ENCODE peak calls at places on chromosome X, in seven cellular contexts. C, Y, T, Z, G, N and P are unnamed samples.

GRCh38 chrX:24696241-24696640 is 2.5 kb downstream of the POLA1 start:
- DNase-seq in C (no peak), Y (no peak), T (no peak), Z (no peak), G (no peak), N (no peak), P (no peak)

GRCh38 chrX:81414630-81415029 is 212.7 kb downstream of the SH3BGRL start:
- DNase-seq in C (no peak), Y (peak), T (no peak), Z (no peak), G (no peak), N (no peak), P (no peak)

GRCh38 chrX:138877746-138878145 is 166.2 kb upstream of the FGF13 start:
- DNase-seq in C (no peak), Y (peak), T (no peak), Z (no peak), G (no peak), N (no peak), P (no peak)

GRCh38 chrX:51484616-51485015 is 11.8 kb downstream of the NUDT11 start:
- DNase-seq in C (no peak), Y (no peak), T (no peak), Z (no peak), G (no peak), N (no peak), P (no peak)

GRCh38 chrX:119468930-119469635 is 839 bp downstream of the SLC25A5 start:
- DNase-seq in C (peak), Y (peak), T (peak), Z (peak), G (peak), N (peak), P (peak)

GRCh38 chrX:140508958-140509357 is 4.1 kb upstream of the SOX3 start:
- DNase-seq in C (no peak), Y (no peak), T (no peak), Z (no peak), G (no peak), N (no peak), P (no peak)

GRCh38 chrX:65668362-65669310 is 1.2 kb downstream of the MSN start:
- DNase-seq in C (peak), Y (peak), T (peak), Z (peak), G (peak), N (peak), P (peak)

GRCh38 chrX:105126201-105126600 is 94.3 kb downstream of the TEX13A start:
- DNase-seq in C (no peak), Y (no peak), T (no peak), Z (no peak), G (no peak), N (no peak), P (no peak)

GRCh38 chrX:8731579-8732395 is at the start of gene ANOS1:
- DNase-seq in C (no peak), Y (peak), T (peak), Z (no peak), G (peak), N (peak), P (no peak)

GRCh38 chrX:101357166-101357795 is 8.7 kb upstream of the TIMM8A start:
- DNase-seq in C (no peak), Y (peak), T (no peak), Z (no peak), G (no peak), N (peak), P (peak)

GRCh38 chrX:153812220-153812619 is 17.8 kb downstream of the SSR4 start:
- DNase-seq in C (no peak), Y (no peak), T (no peak), Z (no peak), G (no peak), N (no peak), P (no peak)

GRCh38 chrX:54208531-54208930 is 25.5 kb upstream of the FAM120C start:
- DNase-seq in C (no peak), Y (peak), T (no peak), Z (no peak), G (peak), N (no peak), P (no peak)

GRCh38 chrX:152072236-152072635 is 66.1 kb downstream of the MAGEA10 start:
- DNase-seq in C (peak), Y (peak), T (no peak), Z (no peak), G (peak), N (no peak), P (no peak)

GRCh38 chrX:63993936-63994335 is 208.9 kb upstream of the ARHGEF9 start:
- DNase-seq in C (no peak), Y (no peak), T (no peak), Z (no peak), G (no peak), N (no peak), P (no peak)

GRCh38 chrX:56281789-56282188 is 49.6 kb downstream of the KLF8 start:
- DNase-seq in C (peak), Y (peak), T (peak), Z (no peak), G (no peak), N (peak), P (no peak)

GRCh38 chrX:519741-520140 is 110.8 kb upstream of the SHOX start:
- DNase-seq in C (no peak), Y (no peak), T (no peak), Z (no peak), G (no peak), N (no peak), P (no peak)

GRCh38 chrX:123818243-123818642 is 41.6 kb upstream of the XIAP start:
- DNase-seq in C (peak), Y (peak), T (peak), Z (no peak), G (no peak), N (no peak), P (no peak)

GRCh38 chrX:49838374-49838773 is 9.3 kb downstream of the PAGE4 start:
- DNase-seq in C (peak), Y (peak), T (peak), Z (no peak), G (no peak), N (peak), P (peak)

GRCh38 chrX:64330284-64330683 is 65.0 kb downstream of the MTMR8 start:
- DNase-seq in C (no peak), Y (no peak), T (no peak), Z (no peak), G (no peak), N (no peak), P (no peak)

GRCh38 chrX:152061557-152061956 is 76.8 kb downstream of the MAGEA10 start:
- DNase-seq in C (no peak), Y (no peak), T (no peak), Z (no peak), G (no peak), N (no peak), P (no peak)

GRCh38 chrX:153669174-153669890 is 4.3 kb downstream of the PNCK start:
- DNase-seq in C (peak), Y (peak), T (no peak), Z (peak), G (no peak), N (no peak), P (peak)

GRCh38 chrX:104833401-104833800 is 267.4 kb downstream of the IL1RAPL2 start:
- DNase-seq in C (no peak), Y (peak), T (no peak), Z (no peak), G (no peak), N (no peak), P (no peak)

GRCh38 chrX:68896581-68896980 is 67.8 kb downstream of the EFNB1 start:
- DNase-seq in C (no peak), Y (no peak), T (no peak), Z (no peak), G (no peak), N (no peak), P (no peak)

GRCh38 chrX:71664889-71665491 is 2.4 kb upstream of the LOC101059915 start:
- DNase-seq in C (no peak), Y (no peak), T (no peak), Z (no peak), G (no peak), N (no peak), P (no peak)

GRCh38 chrX:47625365-47625764 is 4.4 kb downstream of the CFP start:
- DNase-seq in C (no peak), Y (no peak), T (no peak), Z (no peak), G (no peak), N (no peak), P (no peak)
- H3K27ac ChIP-seq in C (no peak), Y (no peak), T (no peak), Z (no peak), G (no peak), N (no peak), P (no peak)

GRCh38 chrX:2159393-2159792 is 341.4 kb downstream of the DHRSX start:
- DNase-seq in C (no peak), Y (no peak), T (no peak), Z (no peak), G (no peak), N (no peak), P (peak)

GRCh38 chrX:2159858-2160257 is 340.9 kb downstream of the DHRSX start:
- DNase-seq in C (no peak), Y (no peak), T (no peak), Z (no peak), G (no peak), N (no peak), P (no peak)

DNA sequence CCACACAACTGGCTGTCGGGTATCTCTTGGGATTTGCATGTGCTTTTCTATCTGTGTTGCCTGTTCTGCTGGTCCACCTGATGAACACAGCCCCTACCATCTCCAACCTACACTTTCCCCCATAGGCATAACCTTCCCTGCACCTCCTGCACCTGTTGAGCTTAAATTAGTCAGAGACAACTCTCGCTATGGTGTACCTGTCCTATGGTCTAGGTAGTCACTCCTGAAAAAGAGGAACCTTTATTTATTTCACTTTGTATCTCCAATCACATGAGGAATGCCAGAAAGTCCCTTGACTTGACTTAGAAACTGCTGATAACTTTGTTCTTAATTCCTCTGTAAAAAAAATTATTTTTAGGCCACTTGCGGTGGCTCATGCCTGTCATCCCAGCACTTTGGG is 338.1 kb downstream of the DHRSX start:
- DNase-seq in C (no peak), Y (no peak), T (no peak), Z (no peak), G (no peak), N (no peak), P (no peak)
- H3K27ac ChIP-seq in C (no peak), Y (no peak), T (no peak), Z (no peak), G (no peak), N (no peak), P (no peak)

DNA sequence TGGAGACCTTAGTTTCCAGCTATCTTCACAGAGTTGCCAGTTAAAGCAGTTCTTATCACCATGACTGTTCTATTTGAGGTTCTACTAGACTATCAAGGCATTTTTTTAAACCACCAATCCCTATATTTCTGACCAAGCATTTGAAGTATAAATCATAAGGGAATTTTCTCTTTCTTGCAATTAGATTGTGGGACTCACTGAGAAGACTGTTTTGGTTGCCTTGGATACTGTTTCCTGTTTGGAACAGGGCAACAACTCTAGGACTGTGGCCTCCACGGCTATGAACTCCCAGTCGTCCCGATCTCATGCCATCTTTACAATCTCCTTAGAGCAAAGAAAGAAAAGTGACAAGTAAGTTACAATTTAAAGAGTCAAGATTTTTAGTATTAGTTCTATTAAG is 11.8 kb downstream of the KIF4A start:
- DNase-seq in C (no peak), Y (peak), T (no peak), Z (no peak), G (no peak), N (no peak), P (no peak)
- H3K27ac ChIP-seq in C (no peak), Y (no peak), T (no peak), Z (no peak), G (peak), N (no peak), P (no peak)

GRCh38 chrX:10828640-10829039 is 208.3 kb upstream of the MID1 start:
- DNase-seq in C (no peak), Y (no peak), T (no peak), Z (no peak), G (no peak), N (no peak), P (no peak)

GRCh38 chrX:10832103-10832502 is 211.7 kb upstream of the MID1 start:
- DNase-seq in C (no peak), Y (peak), T (no peak), Z (no peak), G (no peak), N (no peak), P (no peak)

DNA sequence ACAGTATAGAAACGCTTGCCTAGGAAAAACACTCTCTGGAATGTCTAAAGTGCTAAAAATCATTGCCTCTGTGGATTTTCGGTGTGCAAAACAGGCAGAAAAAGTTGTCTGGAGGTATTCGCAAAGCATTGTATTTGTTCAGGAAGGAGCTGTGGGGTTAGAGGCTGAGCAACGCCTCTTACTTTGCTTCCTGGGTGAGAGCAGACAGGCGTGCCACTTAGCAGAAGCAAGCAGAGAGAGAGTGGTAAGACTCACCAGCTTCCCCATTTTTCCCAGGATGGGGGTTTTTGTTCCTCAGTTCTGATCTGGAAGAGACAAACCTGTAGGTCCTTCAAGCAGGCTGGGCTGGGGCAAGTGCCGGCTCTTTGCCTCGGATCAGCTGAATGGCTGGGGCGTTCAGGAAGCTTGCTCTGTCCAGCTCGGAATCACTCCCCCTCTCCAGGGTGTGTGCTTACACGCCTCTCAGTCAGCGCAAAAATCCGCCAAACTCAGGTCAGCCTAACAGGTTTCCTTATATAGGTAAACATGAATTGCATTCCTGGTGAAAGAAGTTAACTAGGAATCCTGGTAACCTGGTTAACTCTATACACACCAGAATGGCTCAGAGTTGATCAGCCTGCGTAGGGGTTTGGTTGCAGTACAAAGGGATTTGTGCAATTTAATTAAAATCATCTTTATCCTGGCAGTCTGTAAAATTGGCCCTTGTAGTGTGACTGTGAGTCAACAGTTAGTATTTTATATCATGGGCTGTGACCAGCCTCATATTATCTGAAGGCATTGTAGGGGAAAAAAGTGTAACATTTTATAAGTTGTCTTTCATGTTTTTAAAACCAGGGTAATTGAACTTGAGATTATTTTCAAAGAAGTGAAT is 213.1 kb upstream of the MID1 start:
- DNase-seq in C (no peak), Y (peak), T (peak), Z (no peak), G (no peak), N (peak), P (no peak)
- H3K27ac ChIP-seq in C (no peak), Y (no peak), T (peak), Z (no peak), G (no peak), N (no peak), P (no peak)

GRCh38 chrX:12946406-12946805 is 28.5 kb upstream of the TMSB4X start:
- DNase-seq in C (no peak), Y (no peak), T (no peak), Z (no peak), G (no peak), N (no peak), P (no peak)
- H3K27ac ChIP-seq in C (peak), Y (peak), T (peak), Z (no peak), G (peak), N (no peak), P (no peak)

DNA sequence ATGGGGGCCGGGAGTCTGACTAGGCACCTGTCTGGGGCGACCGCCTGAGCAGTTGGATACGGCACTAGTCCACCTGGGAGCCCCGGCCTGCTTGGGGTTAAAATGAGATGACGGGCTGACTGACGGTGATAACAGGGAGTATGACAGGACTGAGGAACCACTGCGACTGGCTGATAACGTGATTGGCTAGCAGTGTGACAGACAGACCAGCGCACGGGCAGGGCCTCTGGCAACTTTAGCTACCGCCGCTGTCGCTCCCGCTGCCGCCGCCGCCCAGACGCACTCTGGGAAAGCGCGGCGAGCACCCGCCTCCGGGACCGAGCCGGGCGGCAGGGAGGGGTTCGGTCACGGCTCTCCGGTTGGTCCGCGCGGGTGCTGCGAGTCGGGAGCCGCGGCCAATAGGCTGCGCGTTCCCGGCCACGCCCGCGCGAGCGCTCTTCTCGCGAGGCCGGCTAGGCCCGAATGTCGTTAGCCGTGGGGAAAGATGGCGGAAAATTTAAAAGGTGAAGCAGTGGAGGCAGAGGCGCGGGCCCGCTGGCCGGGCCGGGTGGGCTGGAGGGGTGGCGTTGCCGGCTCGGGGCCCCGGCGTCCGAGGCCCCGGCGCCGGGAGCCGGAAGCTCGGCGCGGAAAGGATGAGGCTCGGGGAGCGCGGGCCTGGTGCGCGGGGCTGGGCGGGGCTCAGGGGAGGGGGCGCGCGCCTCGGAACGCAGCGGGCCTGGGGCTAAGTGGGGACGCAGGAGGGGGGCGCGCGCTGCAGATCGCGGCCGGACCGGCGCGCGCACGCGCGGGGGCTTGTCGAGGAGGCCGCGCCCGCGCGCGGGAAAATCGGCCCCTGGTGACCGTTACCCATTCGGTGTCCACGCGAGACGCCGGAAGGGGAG is at the start of gene SUV39H1:
- DNase-seq in C (peak), Y (peak), T (peak), Z (peak), G (peak), N (peak), P (peak)
- H3K27ac ChIP-seq in C (peak), Y (peak), T (peak), Z (peak), G (peak), N (no peak), P (peak)

GRCh38 chrX:45714864-45715263 is 514.2 kb upstream of the DIPK2B start:
- DNase-seq in C (no peak), Y (peak), T (peak), Z (no peak), G (no peak), N (no peak), P (no peak)

GRCh38 chrX:45710081-45710801 is 509.6 kb upstream of the DIPK2B start:
- DNase-seq in C (peak), Y (peak), T (no peak), Z (no peak), G (peak), N (no peak), P (no peak)

GRCh38 chrX:45709381-45709780 is 508.7 kb upstream of the DIPK2B start:
- DNase-seq in C (no peak), Y (peak), T (no peak), Z (no peak), G (no peak), N (no peak), P (no peak)

GRCh38 chrX:45712067-45712466 is 511.4 kb upstream of the DIPK2B start:
- DNase-seq in C (no peak), Y (peak), T (no peak), Z (no peak), G (no peak), N (no peak), P (no peak)

DNA sequence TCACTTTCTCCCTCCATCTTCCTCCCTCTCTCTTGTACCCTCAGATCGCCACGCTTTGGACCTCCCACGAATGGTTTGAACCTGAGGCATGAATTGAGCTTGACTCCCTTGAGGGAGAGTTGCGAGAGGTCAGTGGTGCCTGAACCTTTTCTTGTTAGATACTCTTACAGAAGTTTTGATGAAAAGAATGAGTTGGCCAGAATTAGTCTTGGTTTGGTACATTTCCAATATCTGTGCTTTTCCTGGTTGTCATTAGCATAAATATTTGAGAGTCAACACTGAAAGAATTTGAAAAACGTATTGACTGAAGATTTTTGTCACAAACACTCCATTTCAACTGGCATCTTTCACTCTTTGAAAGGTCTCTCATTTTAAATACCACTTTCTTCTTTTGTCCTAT is 510.6 kb upstream of the DIPK2B start:
- DNase-seq in C (no peak), Y (peak), T (no peak), Z (no peak), G (peak), N (no peak), P (no peak)
- H3K27ac ChIP-seq in C (peak), Y (peak), T (no peak), Z (no peak), G (peak), N (no peak), P (no peak)

DNA sequence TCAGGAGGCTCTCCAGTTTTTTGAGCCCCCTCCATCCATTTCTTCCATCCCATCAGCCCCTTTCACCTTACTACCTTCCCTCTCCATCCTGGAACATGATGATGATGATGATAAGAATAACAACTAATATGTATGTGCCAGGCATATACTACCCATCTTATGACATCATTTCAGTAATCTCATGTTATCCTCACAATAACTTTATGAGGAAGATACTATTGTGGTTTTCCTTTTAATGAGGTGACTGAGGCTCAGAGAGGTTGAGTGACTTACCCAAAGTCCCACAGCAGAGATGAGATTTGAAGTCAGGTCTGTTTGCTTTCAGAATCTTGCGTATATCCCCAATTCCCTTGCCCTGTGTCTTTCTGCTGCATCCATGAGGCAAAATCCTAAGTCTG is 55.1 kb downstream of the RTL9 start:
- DNase-seq in C (no peak), Y (no peak), T (no peak), Z (no peak), G (no peak), N (no peak), P (no peak)
- H3K27ac ChIP-seq in C (no peak), Y (peak), T (peak), Z (no peak), G (no peak), N (no peak), P (no peak)